ENCODE peak calls at places on chromosome 14, in four cellular contexts. L, J, I and M are unnamed samples.

GRCh38 chr14:57657487-57657886 is 163.8 kb upstream of the CCDC198 start:
- DNase-seq in L (no peak), I (no peak), J (no peak), M (no peak)

GRCh38 chr14:104797112-104798044 is 1.8 kb upstream of the AKT1 start:
- DNase-seq in L (no peak), J (no peak), I (peak; percentile 39), M (no peak)

GRCh38 chr14:88749139-88749538 is 43.6 kb downstream of the EML5 start:
- DNase-seq in J (no peak), I (no peak), L (no peak), M (no peak)

GRCh38 chr14:92917041-92917940 is 5.7 kb upstream of the CHGA start:
- DNase-seq in J (no peak), I (no peak), L (no peak), M (no peak)

GRCh38 chr14:33528655-33529054 is 422.2 kb downstream of the EGLN3 start:
- DNase-seq in J (no peak), L (no peak), I (no peak), M (no peak)

GRCh38 chr14:101008196-101008595 is 104.7 kb upstream of the RTL1 start:
- DNase-seq in I (no peak), L (no peak), J (no peak), M (no peak)

GRCh38 chr14:32934891-32935633 is 3.6 kb upstream of the NPAS3 start:
- DNase-seq in L (no peak), J (no peak), I (no peak), M (no peak)

GRCh38 chr14:104749958-104750529 is 2.9 kb upstream of the SIVA1 start:
- DNase-seq in L (no peak), I (no peak), J (no peak), M (no peak)

GRCh38 chr14:21093018-21093417 is 5.4 kb downstream of the ZNF219 start:
- DNase-seq in L (no peak), I (no peak), J (no peak), M (no peak)

GRCh38 chr14:80110721-80111120 is 100.6 kb downstream of the DIO2 start:
- DNase-seq in I (no peak), J (no peak), L (no peak), M (no peak)

GRCh38 chr14:81312289-81312876 is 87.7 kb downstream of the STON2 start:
- DNase-seq in J (no peak), I (no peak), L (no peak), M (no peak)

GRCh38 chr14:31510222-31510621 is 22.4 kb upstream of the GPR33 start:
- DNase-seq in J (no peak), L (peak; percentile 21), I (peak; percentile 48), M (no peak)

GRCh38 chr14:97491697-97492096 is 694.5 kb downstream of the VRK1 start:
- DNase-seq in L (no peak), J (no peak), I (no peak), M (no peak)

GRCh38 chr14:61559641-61560201 is 135.6 kb upstream of the HIF1A start:
- DNase-seq in I (peak; percentile 95), J (no peak), L (peak; percentile 83), M (no peak)

GRCh38 chr14:56118611-56119181 is 485 bp downstream of the PELI2 start:
- DNase-seq in J (no peak), I (no peak), L (peak; percentile 12), M (peak; percentile 6)

GRCh38 chr14:52051861-52052260 is 17.0 kb downstream of the NID2 start:
- DNase-seq in I (no peak), L (no peak), J (no peak), M (no peak)

GRCh38 chr14:104549536-104550339 is 29.8 kb upstream of the C14orf180 start:
- DNase-seq in J (no peak), L (no peak), I (no peak), M (no peak)

GRCh38 chr14:65210118-65210826 is 108.0 kb upstream of the MAX start:
- DNase-seq in I (no peak), L (no peak), J (no peak), M (peak; percentile 23)

GRCh38 chr14:74239848-74240793 is 872 bp downstream of the VSX2 start:
- DNase-seq in J (no peak), I (no peak), L (no peak), M (peak; percentile 41)

GRCh38 chr14:75832621-75833297 is 149.0 kb downstream of the TGFB3 start:
- DNase-seq in L (peak; percentile 38), J (no peak), I (no peak), M (no peak)

GRCh38 chr14:100825691-100826331 is at the start of gene MEG3:
- DNase-seq in J (no peak), L (no peak), I (no peak), M (no peak)

GRCh38 chr14:99788713-99789112 is 4.5 kb upstream of the EML1 start:
- DNase-seq in L (no peak), I (no peak), J (no peak), M (no peak)

GRCh38 chr14:99784508-99784907 is 8.7 kb upstream of the EML1 start:
- DNase-seq in L (no peak), J (no peak), I (peak; percentile 92), M (no peak)

GRCh38 chr14:99790201-99790977 is 2.8 kb upstream of the EML1 start:
- DNase-seq in L (no peak), J (no peak), I (no peak), M (no peak)

GRCh38 chr14:99789581-99789980 is 3.6 kb upstream of the EML1 start:
- DNase-seq in I (no peak), L (no peak), J (no peak), M (no peak)

DNA sequence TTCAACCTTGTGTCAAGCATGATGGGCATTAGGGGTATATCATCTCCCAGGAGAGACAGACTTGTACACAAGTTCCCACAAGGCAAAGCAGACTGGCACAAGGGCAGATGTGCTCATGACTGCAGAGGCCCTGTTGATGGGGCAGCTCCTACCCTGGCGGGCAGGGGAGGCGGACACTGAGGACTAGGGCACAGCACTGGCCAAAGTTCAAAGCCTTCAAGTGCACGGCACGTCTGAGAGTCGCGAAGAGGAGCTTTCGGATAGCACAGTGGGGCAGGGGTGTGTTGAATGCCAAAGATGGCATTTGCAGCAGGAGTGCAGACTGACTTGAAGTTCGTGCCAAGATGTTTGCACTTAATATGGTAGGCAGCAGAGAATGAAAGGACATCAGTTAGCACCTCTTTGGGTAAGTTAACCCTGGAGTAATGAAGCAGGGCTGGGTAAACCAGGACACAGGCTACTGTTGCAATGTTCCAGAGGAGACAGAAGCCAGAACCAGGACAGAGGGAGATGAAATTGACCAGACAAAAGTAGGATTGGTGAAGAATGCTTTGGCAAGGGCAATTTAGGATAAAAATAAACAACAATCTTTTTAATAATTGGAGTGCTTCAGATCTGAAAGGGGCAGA is 6.7 kb upstream of the EML1 start:
- DNase-seq in J (no peak), L (no peak), I (no peak), M (no peak)
- TF ChIP-seq POLR2AphosphoS5 in J (no peak), L (no peak), I (no peak), M (no peak)

GRCh38 chr14:39432619-39433451 is 602 bp upstream of the FBXO33 start:
- DNase-seq in J (peak; percentile 44), I (peak; percentile 96), L (peak; percentile 65), M (peak; percentile 43)
- TF ChIP-seq POLR2A in J (peak; percentile 63), I (peak; percentile 88), L (no peak), M (peak; percentile 69)

DNA sequence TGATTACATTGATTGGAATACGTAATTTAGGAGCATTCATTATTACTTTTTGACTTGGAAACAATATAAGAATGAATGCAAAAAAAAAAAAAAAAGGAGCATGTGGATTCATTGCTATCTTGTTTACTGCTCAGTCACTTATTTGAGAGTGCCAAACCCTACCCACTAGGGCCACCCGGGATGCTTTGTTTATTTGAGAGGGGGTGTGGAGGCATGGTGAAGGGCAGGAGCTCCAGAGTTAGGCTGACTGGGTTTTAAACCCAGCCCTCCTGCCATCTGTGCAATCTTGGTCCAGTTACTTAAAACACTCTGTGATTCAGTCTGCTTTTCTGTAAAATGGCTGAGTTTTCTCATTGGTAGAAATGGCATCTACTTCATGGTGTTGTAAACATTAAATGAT is 195.2 kb downstream of the RAD51B start:
- DNase-seq in I (no peak), J (no peak), L (no peak), M (no peak)
- TF ChIP-seq TAF1 in I (no peak), J (no peak), L (no peak), M (no peak)

DNA sequence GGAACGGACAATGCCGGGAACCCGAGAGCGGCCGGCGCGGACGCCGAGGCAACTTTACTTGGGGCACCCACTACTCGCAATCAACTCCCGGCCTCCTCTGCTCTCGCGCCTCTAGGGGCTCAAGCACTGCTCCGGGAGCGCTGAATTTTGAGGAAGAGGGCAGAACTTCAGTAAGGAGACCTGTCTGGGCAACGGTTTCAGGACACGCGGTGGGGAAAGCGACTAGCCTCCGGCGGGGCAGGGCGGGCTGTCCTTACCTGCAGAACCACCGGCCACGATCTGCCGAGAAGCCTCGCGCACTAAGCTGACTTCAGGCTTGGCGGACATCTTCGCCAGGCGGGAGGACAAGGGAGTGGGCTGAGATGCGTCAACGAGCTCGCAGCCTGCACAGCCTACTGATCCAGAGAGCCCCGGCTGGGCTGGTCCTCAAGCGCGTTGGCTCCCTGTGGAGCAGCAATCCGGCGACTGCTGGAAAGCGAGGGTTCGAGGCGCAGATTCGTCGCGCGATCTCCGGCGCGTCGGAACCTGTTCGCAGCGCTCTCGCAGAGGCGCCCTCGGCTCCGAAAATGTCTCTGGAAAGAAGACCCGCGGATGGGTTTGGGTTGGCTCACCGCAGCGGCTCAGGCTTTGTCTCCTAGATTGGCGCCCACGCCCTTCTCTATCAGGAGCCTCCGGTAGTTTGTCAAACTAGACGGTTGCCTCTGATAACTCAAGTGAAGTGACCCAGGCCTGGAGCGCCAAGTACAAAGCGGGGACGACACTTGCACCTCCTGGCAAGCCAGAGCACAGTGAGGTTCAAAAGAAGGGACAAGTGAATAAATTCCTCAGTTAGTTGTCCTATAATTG is at the start of gene SLC25A21:
- DNase-seq in J (no peak), I (peak; percentile 85), L (peak; percentile 52), M (no peak)
- TF ChIP-seq POLR2AphosphoS5 in J (no peak), I (peak; percentile 97), L (peak; percentile 68), M (no peak)

GRCh38 chr14:54675236-54676125 is 108.6 kb downstream of the SAMD4A start:
- DNase-seq in J (no peak), L (no peak), I (no peak), M (no peak)
- TF ChIP-seq POLR2A in J (no peak), L (no peak), I (no peak), M (no peak)